ENCODE peak calls at places on chromosomes 2 and 18, in four cellular contexts. J is GM23248, G is SK-N-SH, V is GM23338. Q is an unnamed sample. For H3K4me1, the result is how much of the 10 kb centered on the place peaks cover.

GRCh38 chr2:69221512-69221911 is 165.5 kb downstream of the GFPT1 start:
- DNase-seq in J (peak), G (no peak), V (no peak), Q (no peak)

GRCh38 chr2:231714639-231715498 is 6.5 kb downstream of the PTMA start:
- DNase-seq in J (peak), G (peak), V (peak), Q (peak)

GRCh38 chr2:142936629-142937028 is 59.2 kb downstream of the KYNU start:
- DNase-seq in J (no peak), G (no peak), V (no peak), Q (no peak)

GRCh38 chr2:178836807-178837206 is 29.6 kb upstream of the TTN start:
- DNase-seq in J (no peak), G (peak), V (peak), Q (no peak)

GRCh38 chr2:14952383-14952782 is 319.9 kb downstream of the LRATD1 start:
- DNase-seq in J (no peak), G (no peak), V (no peak), Q (no peak)

GRCh38 chr2:166351319-166351718 is 24.4 kb downstream of the SCN9A start:
- DNase-seq in J (peak), G (no peak), V (no peak), Q (no peak)

GRCh38 chr2:71696381-71696780 is 243.0 kb downstream of the DYSF start:
- DNase-seq in J (no peak), G (no peak), V (no peak), Q (no peak)

GRCh38 chr18:48412339-48412929 is 3.3 kb upstream of the ZBTB7C start:
- DNase-seq in J (peak), G (peak), V (peak), Q (peak)

GRCh38 chr2:168583064-168583709 is 127.1 kb downstream of the CERS6 start:
- DNase-seq in J (peak), G (no peak), V (no peak), Q (no peak)

GRCh38 chr18:2881490-2882195 is 34.8 kb downstream of the EMILIN2 start:
- DNase-seq in J (peak), G (no peak), V (no peak), Q (peak)

GRCh38 chr2:8631465-8632005 is 50.3 kb upstream of the ID2 start:
- DNase-seq in J (no peak), G (no peak), V (no peak), Q (peak)

GRCh38 chr2:118667964-118668363 is 179.5 kb downstream of the EN1 start:
- DNase-seq in J (peak), G (no peak), V (no peak), Q (no peak)

GRCh38 chr18:42192251-42193248 is 237.5 kb downstream of the PIK3C3 start:
- DNase-seq in J (peak), G (peak), V (no peak), Q (no peak)

GRCh38 chr2:200077838-200078237 is 122.5 kb downstream of the MAIP1 start:
- DNase-seq in J (no peak), G (peak), V (no peak), Q (no peak)
- H2AFZ ChIP-seq in J (no peak), G (no peak), V (peak), Q (no peak)

DNA sequence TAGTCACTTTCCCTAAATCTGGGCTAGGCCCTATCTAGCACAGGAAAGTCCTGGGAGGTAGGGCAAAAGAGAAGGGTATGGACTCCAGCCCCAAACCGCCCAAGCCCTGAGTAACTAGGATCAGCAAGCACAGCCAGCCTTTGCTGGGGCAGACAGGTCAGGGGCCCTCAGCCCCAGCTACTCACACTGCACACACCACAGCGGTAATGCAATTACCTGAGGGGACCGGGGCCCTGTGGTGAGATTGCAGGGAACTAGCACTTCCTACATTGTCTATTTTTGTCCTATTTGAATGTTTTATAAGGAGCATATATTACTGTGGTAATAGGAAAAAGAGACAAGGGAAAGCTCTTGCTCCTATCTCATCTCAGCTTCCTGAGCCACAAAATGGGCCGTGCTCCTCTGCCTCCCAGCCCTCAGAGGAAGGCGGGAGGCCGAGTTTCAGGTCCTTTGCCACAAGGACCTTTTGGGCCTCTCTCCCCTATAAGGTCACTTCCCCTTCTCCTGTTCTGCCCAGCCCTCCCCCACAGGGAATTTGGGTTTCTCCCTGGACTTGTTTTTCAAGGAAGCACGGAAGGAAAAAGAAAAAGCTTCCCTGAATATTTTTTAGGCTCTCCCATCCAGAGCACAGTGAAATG is 20.5 kb downstream of the RAB11FIP5 start:
- DNase-seq in J (no peak), G (no peak), V (no peak), Q (no peak)
- H3K4me1 ChIP-seq in J (under half), G (under half), V (under half), Q (under half)

GRCh38 chr2:85933753-85934594 is 45.2 kb upstream of the ST3GAL5 start:
- DNase-seq in J (peak), G (no peak), V (no peak), Q (no peak)
- TF ChIP-seq EZH2phosphoT487 in J (no peak), G (no peak), V (no peak), Q (no peak)

GRCh38 chr2:191666733-191667132 is 11.2 kb upstream of the NABP1 start:
- DNase-seq in J (peak), G (no peak), V (peak), Q (no peak)
- H2AFZ ChIP-seq in J (peak), G (peak), V (no peak), Q (no peak)

GRCh38 chr2:119697290-119698013 is 18.5 kb downstream of the TMEM177 start:
- DNase-seq in J (no peak), G (no peak), V (no peak), Q (peak)

GRCh38 chr2:119696494-119697030 is 17.6 kb downstream of the TMEM177 start:
- DNase-seq in J (no peak), G (no peak), V (no peak), Q (peak)

GRCh38 chr2:119694470-119694993 is 15.5 kb downstream of the TMEM177 start:
- DNase-seq in J (no peak), G (no peak), V (no peak), Q (no peak)

GRCh38 chr2:119694994-119695521 is 16.1 kb downstream of the TMEM177 start:
- DNase-seq in J (peak), G (no peak), V (no peak), Q (no peak)

DNA sequence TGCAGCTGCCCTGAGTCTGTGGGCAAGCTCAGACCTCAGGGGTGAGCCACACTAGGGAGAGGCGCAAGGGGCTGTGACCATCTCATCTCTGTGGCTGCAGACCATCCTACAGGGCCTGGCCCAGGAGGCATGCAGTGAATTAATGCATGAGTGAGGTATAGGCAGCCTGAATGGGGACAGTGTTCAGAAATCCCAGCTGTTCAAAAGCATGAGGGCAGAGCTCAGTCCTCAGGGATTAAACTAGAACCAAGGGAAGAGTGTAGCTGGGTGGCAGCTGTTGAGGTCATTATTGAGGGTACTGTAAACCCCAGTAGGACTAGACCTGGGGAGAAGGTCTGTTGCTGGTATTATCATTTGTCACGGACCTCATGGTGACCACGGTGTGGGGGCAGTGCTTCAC is 17.0 kb downstream of the TMEM177 start:
- DNase-seq in J (no peak), G (no peak), V (no peak), Q (no peak)
- H3K4me1 ChIP-seq in J (under half), G (under half), V (under half), Q (under half)

GRCh38 chr2:61255580-61256437 is 93.8 kb downstream of the C2orf74 start:
- DNase-seq in J (peak), G (peak), V (no peak), Q (no peak)
- TF ChIP-seq EZH2phosphoT487 in J (peak), G (no peak), V (no peak), Q (no peak)

GRCh38 chr2:217279571-217279970 is 419.7 kb upstream of the TNP1 start:
- DNase-seq in J (peak), G (no peak), V (no peak), Q (no peak)
- H2AFZ ChIP-seq in J (no peak), G (peak), V (no peak), Q (no peak)

GRCh38 chr2:47054867-47055266 is 100.2 kb downstream of the STPG4 start:
- DNase-seq in J (no peak), G (no peak), V (no peak), Q (no peak)

GRCh38 chr2:47054036-47054555 is 101.0 kb downstream of the STPG4 start:
- DNase-seq in J (no peak), G (no peak), V (no peak), Q (no peak)

GRCh38 chr2:47051562-47051961 is 103.5 kb downstream of the STPG4 start:
- DNase-seq in J (no peak), G (no peak), V (no peak), Q (no peak)

GRCh38 chr2:47050762-47051161 is 104.3 kb downstream of the STPG4 start:
- DNase-seq in J (no peak), G (no peak), V (no peak), Q (no peak)

DNA sequence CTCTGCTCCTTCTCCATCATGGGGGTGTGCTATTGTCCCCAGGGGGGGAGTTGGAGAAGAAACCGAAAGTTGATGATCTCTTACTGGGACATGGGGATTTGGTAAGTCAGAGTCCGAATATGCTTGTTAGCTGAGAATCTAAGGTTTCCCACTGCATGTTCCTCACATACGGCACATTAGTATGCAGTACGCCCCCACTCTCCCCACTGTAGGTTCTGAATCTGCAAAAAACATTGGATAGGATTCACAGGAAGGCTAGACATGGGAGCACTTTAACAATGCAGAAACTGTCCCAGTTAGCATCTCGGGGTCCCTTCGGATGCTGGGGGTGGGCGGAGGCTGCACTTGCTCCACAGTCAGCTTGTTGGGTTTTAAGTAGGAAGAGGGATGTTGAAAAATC is 102.3 kb downstream of the STPG4 start:
- DNase-seq in J (no peak), G (no peak), V (no peak), Q (no peak)
- H3K4me1 ChIP-seq in J (under half), G (half or more), V (under half), Q (under half)

GRCh38 chr2:128536925-128537620 is 218.4 kb upstream of the HS6ST1 start:
- DNase-seq in J (peak), G (no peak), V (peak), Q (no peak)
- TF ChIP-seq EZH2phosphoT487 in J (no peak), G (no peak), V (no peak), Q (no peak)

Q was measured in OCI-LY7.